ENCODE peak calls at places on chromosomes 12 and 14, in four cellular contexts. X, D, Z and F are unnamed samples.

GRCh38 chr12:46358325-46358700 is 14.3 kb downstream of the SLC38A2 start:
- DNase-seq in X (no peak), D (no peak), Z (no peak), F (no peak)

GRCh38 chr12:19992311-19992710 is 376.0 kb upstream of the PDE3A start:
- DNase-seq in X (no peak), D (no peak), Z (no peak), F (no peak)

GRCh38 chr12:68896881-68897540 is 36.0 kb downstream of the CPM start:
- DNase-seq in X (no peak), D (no peak), Z (peak; percentile 21), F (no peak)

GRCh38 chr12:79255326-79255725 is 390.8 kb downstream of the SYT1 start:
- DNase-seq in X (no peak), D (no peak), Z (no peak), F (no peak)

GRCh38 chr12:89138048-89138852 is 214.1 kb downstream of the DUSP6 start:
- DNase-seq in X (no peak), D (no peak), Z (no peak), F (no peak)

GRCh38 chr12:81257952-81258551 is 180.2 kb downstream of the ACSS3 start:
- DNase-seq in X (no peak), D (peak; percentile 32), Z (peak; percentile 60), F (no peak)

GRCh38 chr12:112894128-112894527 is 12.6 kb upstream of the OAS1 start:
- DNase-seq in X (no peak), D (no peak), Z (peak; percentile 25), F (no peak)

GRCh38 chr12:20445693-20446092 is 77.4 kb downstream of the PDE3A start:
- DNase-seq in X (no peak), D (no peak), Z (no peak), F (no peak)

GRCh38 chr12:50690923-50691322 is 73.0 kb upstream of the ATF1 start:
- DNase-seq in X (peak; percentile 19), D (no peak), Z (no peak), F (no peak)

GRCh38 chr12:105947906-105948305 is 190.8 kb downstream of the NUAK1 start:
- DNase-seq in X (no peak), D (no peak), Z (no peak), F (no peak)

GRCh38 chr14:64074961-64075619 is 219.1 kb downstream of the ESR2 start:
- DNase-seq in X (no peak), D (no peak), Z (no peak), F (no peak)

GRCh38 chr14:56752428-56752827 is 57.9 kb downstream of the OTX2 start:
- DNase-seq in X (no peak), D (no peak), Z (no peak), F (no peak)

GRCh38 chr14:54048311-54048710 is 91.7 kb upstream of the BMP4 start:
- DNase-seq in X (no peak), D (no peak), Z (no peak), F (no peak)

GRCh38 chr12:66550626-66551025 is 128.2 kb downstream of the GRIP1 start:
- DNase-seq in X (no peak), D (no peak), Z (no peak), F (no peak)

GRCh38 chr12:113889076-113889475 is 77.0 kb downstream of the RBM19 start:
- DNase-seq in X (no peak), D (no peak), Z (no peak), F (peak; percentile 21)

GRCh38 chr14:78933948-78934524 is 763.9 kb downstream of the NRXN3 start:
- DNase-seq in X (no peak), D (peak; percentile 33), Z (peak; percentile 45), F (no peak)

GRCh38 chr14:68684466-68685418 is 108.1 kb downstream of the ZFP36L1 start:
- DNase-seq in X (no peak), D (no peak), Z (no peak), F (no peak)

GRCh38 chr12:7961395-7962188 is 25.6 kb upstream of the SLC2A3 start:
- DNase-seq in X (no peak), D (no peak), Z (no peak), F (no peak)

GRCh38 chr12:52417742-52418141 is 11.6 kb upstream of the KRT82 start:
- DNase-seq in X (no peak), D (no peak), Z (no peak), F (no peak)

GRCh38 chr12:20097561-20097960 is 270.8 kb upstream of the PDE3A start:
- DNase-seq in X (no peak), D (no peak), Z (peak; percentile 55), F (no peak)

GRCh38 chr14:50647282-50647681 is 20.8 kb downstream of the SAV1 start:
- DNase-seq in X (no peak), D (no peak), Z (peak; percentile 85), F (no peak)
- H3K4me3 ChIP-seq in X (no peak overlapping the region), D (no peak overlapping the region), Z (peak overlapping the region; percentile 43), F (no peak overlapping the region)

GRCh38 chr12:99393763-99394162 is 253.8 kb upstream of the GARIN6 start:
- DNase-seq in X (no peak), D (no peak), Z (no peak), F (no peak)
- H3K4me3 ChIP-seq in X (no peak overlapping the region), D (no peak overlapping the region), Z (no peak overlapping the region), F (no peak overlapping the region)

GRCh38 chr14:96354246-96354645 is 8.9 kb downstream of the ATG2B start:
- DNase-seq in X (no peak), D (no peak), Z (no peak), F (no peak)
- H3K4me3 ChIP-seq in X (no peak overlapping the region), D (no peak overlapping the region), Z (no peak overlapping the region), F (no peak overlapping the region)

GRCh38 chr14:20656274-20656673 is 14.8 kb upstream of the OR6S1 start:
- DNase-seq in X (no peak), D (no peak), Z (no peak), F (no peak)

GRCh38 chr14:20655851-20656250 is 14.4 kb upstream of the OR6S1 start:
- DNase-seq in X (no peak), D (no peak), Z (no peak), F (no peak)

GRCh38 chr14:20659813-20660395 is 18.4 kb upstream of the OR6S1 start:
- DNase-seq in X (no peak), D (no peak), Z (no peak), F (no peak)

GRCh38 chr14:20658246-20658645 is 16.8 kb upstream of the OR6S1 start:
- DNase-seq in X (no peak), D (no peak), Z (no peak), F (no peak)

GRCh38 chr14:20657216-20658211 is 16.0 kb upstream of the OR6S1 start:
- DNase-seq in X (no peak), D (no peak), Z (peak; percentile 48), F (peak; percentile 34)
- H3K4me3 ChIP-seq in X (no peak overlapping the region), D (no peak overlapping the region), Z (no peak overlapping the region), F (no peak overlapping the region)

GRCh38 chr12:127145543-127145928 is 1121.4 kb upstream of the TMEM132C start:
- DNase-seq in X (no peak), D (no peak), Z (no peak), F (no peak)
- H3K4me3 ChIP-seq in X (peak overlapping the region; percentile 42), D (no peak overlapping the region), Z (no peak overlapping the region), F (peak overlapping the region; percentile 62)

GRCh38 chr12:93573552-93574223 is 1.2 kb downstream of the SOCS2 start:
- DNase-seq in X (no peak), D (no peak), Z (peak; percentile 10), F (no peak)
- H3K4me3 ChIP-seq in X (peak overlapping the region; percentile 97), D (peak overlapping the region; percentile 62), Z (peak overlapping the region; percentile 80), F (no peak overlapping the region)